ENCODE peak calls at places on chromosomes 16 and 17, in eight cellular contexts. One of them, this sample, is unnamed.

GRCh38 chr17:49993423-49994037 is 1.5 kb downstream of the DLX3 start:
- DNase-seq in A549: no peak
- DNase-seq in adrenal gland: no peak
- DNase-seq in Peyer's patch: peak; percentile 57
- DNase-seq in spleen: no peak
- DNase-seq in breast epithelium: no peak
- DNase-seq in body of pancreas: peak; percentile 28
- DNase-seq in IMR-90: no peak
- DNase-seq in this sample: no peak

GRCh38 chr17:73974536-73974935 is 228.9 kb upstream of the RPL38 start:
- DNase-seq in A549: no peak
- DNase-seq in adrenal gland: no peak
- DNase-seq in Peyer's patch: no peak
- DNase-seq in spleen: no peak
- DNase-seq in breast epithelium: no peak
- DNase-seq in body of pancreas: no peak
- DNase-seq in IMR-90: no peak
- DNase-seq in this sample: no peak

GRCh38 chr17:68591583-68591982 is 9.6 kb downstream of the FAM20A start:
- DNase-seq in A549: no peak
- DNase-seq in adrenal gland: no peak
- DNase-seq in Peyer's patch: no peak
- DNase-seq in spleen: no peak
- DNase-seq in breast epithelium: no peak
- DNase-seq in body of pancreas: peak; percentile 35
- DNase-seq in IMR-90: no peak
- DNase-seq in this sample: peak; percentile 63

GRCh38 chr17:45813051-45813731 is 29.1 kb downstream of the CRHR1 start:
- DNase-seq in A549: no peak
- DNase-seq in adrenal gland: no peak
- DNase-seq in Peyer's patch: no peak
- DNase-seq in spleen: no peak
- DNase-seq in breast epithelium: no peak
- DNase-seq in body of pancreas: no peak
- DNase-seq in IMR-90: no peak
- DNase-seq in this sample: no peak

GRCh38 chr17:29588561-29589411 is 662 bp downstream of the GIT1 start:
- DNase-seq in A549: peak; percentile 52
- DNase-seq in adrenal gland: no peak
- DNase-seq in Peyer's patch: peak; percentile 69
- DNase-seq in spleen: peak; percentile 90
- DNase-seq in breast epithelium: no peak
- DNase-seq in body of pancreas: peak; percentile 38
- DNase-seq in IMR-90: peak; percentile 29
- DNase-seq in this sample: peak; percentile 35

GRCh38 chr17:79852748-79853147 is 13.5 kb upstream of the CBX4 start:
- DNase-seq in A549: peak; percentile 63
- DNase-seq in adrenal gland: no peak
- DNase-seq in Peyer's patch: no peak
- DNase-seq in spleen: no peak
- DNase-seq in breast epithelium: no peak
- DNase-seq in body of pancreas: no peak
- DNase-seq in IMR-90: peak; percentile 52
- DNase-seq in this sample: no peak

GRCh38 chr17:6080711-6081430 is 10.7 kb downstream of the WSCD1 start:
- DNase-seq in A549: no peak
- DNase-seq in adrenal gland: no peak
- DNase-seq in Peyer's patch: no peak
- DNase-seq in spleen: no peak
- DNase-seq in breast epithelium: no peak
- DNase-seq in body of pancreas: no peak
- DNase-seq in IMR-90: no peak
- DNase-seq in this sample: no peak

GRCh38 chr17:80455328-80455710 is 21.1 kb downstream of the NPTX1 start:
- DNase-seq in A549: no peak
- DNase-seq in adrenal gland: peak; percentile 81
- DNase-seq in Peyer's patch: no peak
- DNase-seq in spleen: no peak
- DNase-seq in breast epithelium: no peak
- DNase-seq in body of pancreas: no peak
- DNase-seq in IMR-90: peak; percentile 46
- DNase-seq in this sample: peak; percentile 76

GRCh38 chr17:45948498-45948880 is 50.6 kb upstream of the STH start:
- DNase-seq in A549: no peak
- DNase-seq in adrenal gland: no peak
- DNase-seq in Peyer's patch: no peak
- DNase-seq in spleen: no peak
- DNase-seq in breast epithelium: no peak
- DNase-seq in body of pancreas: no peak
- DNase-seq in IMR-90: no peak
- DNase-seq in this sample: no peak

GRCh38 chr17:66018786-66019185 is 173.1 kb downstream of the CEP112 start:
- DNase-seq in A549: no peak
- DNase-seq in adrenal gland: no peak
- DNase-seq in Peyer's patch: no peak
- DNase-seq in spleen: no peak
- DNase-seq in breast epithelium: no peak
- DNase-seq in body of pancreas: no peak
- DNase-seq in IMR-90: no peak
- DNase-seq in this sample: no peak

GRCh38 chr17:44606658-44607057 is 49.4 kb downstream of the FZD2 start:
- DNase-seq in A549: no peak
- DNase-seq in adrenal gland: no peak
- DNase-seq in Peyer's patch: no peak
- DNase-seq in spleen: no peak
- DNase-seq in breast epithelium: no peak
- DNase-seq in body of pancreas: no peak
- DNase-seq in IMR-90: no peak
- DNase-seq in this sample: no peak

GRCh38 chr16:2874032-2874431 is 9.0 kb upstream of the FLYWCH2 start:
- DNase-seq in A549: no peak
- DNase-seq in adrenal gland: no peak
- DNase-seq in Peyer's patch: no peak
- DNase-seq in spleen: no peak
- DNase-seq in breast epithelium: no peak
- DNase-seq in body of pancreas: no peak
- DNase-seq in IMR-90: no peak
- DNase-seq in this sample: no peak

GRCh38 chr16:779561-779960 is 8.6 kb downstream of the RPUSD1 start:
- DNase-seq in A549: no peak
- DNase-seq in adrenal gland: no peak
- DNase-seq in Peyer's patch: no peak
- DNase-seq in spleen: no peak
- DNase-seq in breast epithelium: no peak
- DNase-seq in body of pancreas: no peak
- DNase-seq in IMR-90: no peak
- DNase-seq in this sample: no peak

GRCh38 chr17:80877095-80877828 is 114.4 kb upstream of the CHMP6 start:
- DNase-seq in A549: no peak
- DNase-seq in adrenal gland: no peak
- DNase-seq in Peyer's patch: peak; percentile 56
- DNase-seq in spleen: peak; percentile 73
- DNase-seq in breast epithelium: no peak
- DNase-seq in body of pancreas: no peak
- DNase-seq in IMR-90: no peak
- DNase-seq in this sample: no peak

GRCh38 chr17:40551874-40552768 is 13.2 kb downstream of the CCR7 start:
- DNase-seq in A549: peak; percentile 99
- DNase-seq in adrenal gland: peak; percentile 35
- DNase-seq in Peyer's patch: peak; percentile 51
- DNase-seq in spleen: peak; percentile 68
- DNase-seq in breast epithelium: peak; percentile 57
- DNase-seq in body of pancreas: peak; percentile 13
- DNase-seq in IMR-90: peak; percentile 99
- DNase-seq in this sample: no peak

GRCh38 chr16:9258423-9259051 is 167.1 kb downstream of the HAPSTR1 start:
- DNase-seq in A549: peak; percentile 52
- DNase-seq in adrenal gland: no peak
- DNase-seq in Peyer's patch: peak; percentile 51
- DNase-seq in spleen: no peak
- DNase-seq in breast epithelium: no peak
- DNase-seq in body of pancreas: peak; percentile 66
- DNase-seq in IMR-90: peak; percentile 1
- DNase-seq in this sample: peak; percentile 35

GRCh38 chr17:37177234-37177633 is 198.6 kb upstream of the C17orf78 start:
- DNase-seq in A549: no peak
- DNase-seq in adrenal gland: no peak
- DNase-seq in Peyer's patch: no peak
- DNase-seq in spleen: no peak
- DNase-seq in breast epithelium: no peak
- DNase-seq in body of pancreas: no peak
- DNase-seq in IMR-90: no peak
- DNase-seq in this sample: no peak

GRCh38 chr16:154223-155030 is 2.0 kb downstream of the HBZ start:
- DNase-seq in A549: no peak
- DNase-seq in adrenal gland: no peak
- DNase-seq in Peyer's patch: no peak
- DNase-seq in spleen: no peak
- DNase-seq in breast epithelium: peak; percentile 39
- DNase-seq in body of pancreas: no peak
- DNase-seq in IMR-90: peak; percentile 25
- DNase-seq in this sample: no peak

GRCh38 chr16:84874553-84874952 is 54.8 kb downstream of the CRISPLD2 start:
- DNase-seq in A549: no peak
- DNase-seq in adrenal gland: no peak
- DNase-seq in Peyer's patch: no peak
- DNase-seq in spleen: no peak
- DNase-seq in breast epithelium: no peak
- DNase-seq in body of pancreas: no peak
- DNase-seq in IMR-90: peak; percentile 53
- DNase-seq in this sample: no peak

GRCh38 chr17:4953461-4953961 is 2.6 kb downstream of the ENO3 start:
- DNase-seq in A549: no peak
- DNase-seq in adrenal gland: no peak
- DNase-seq in Peyer's patch: no peak
- DNase-seq in spleen: no peak
- DNase-seq in breast epithelium: no peak
- DNase-seq in body of pancreas: no peak
- DNase-seq in IMR-90: peak; percentile 76
- DNase-seq in this sample: peak; percentile 83

GRCh38 chr16:57446530-57447141 is 549 bp downstream of the CIAPIN1 start:
- DNase-seq in A549: peak; percentile 29
- DNase-seq in adrenal gland: peak; percentile 62
- DNase-seq in Peyer's patch: peak; percentile 54
- DNase-seq in spleen: no peak
- DNase-seq in breast epithelium: no peak
- DNase-seq in body of pancreas: peak; percentile 42
- DNase-seq in IMR-90: peak; percentile 4
- DNase-seq in this sample: peak; percentile 33
- TF ChIP-seq POLR2A in A549: no peak
- TF ChIP-seq POLR2A in adrenal gland: no peak
- TF ChIP-seq POLR2A in Peyer's patch: no peak
- TF ChIP-seq POLR2A in spleen: no peak
- TF ChIP-seq POLR2A in breast epithelium: no peak
- TF ChIP-seq POLR2A in body of pancreas: no peak
- TF ChIP-seq POLR2A in IMR-90: no peak
- TF ChIP-seq POLR2A in this sample: no peak

GRCh38 chr17:56424005-56424404 is 169.5 kb upstream of the NOG start:
- DNase-seq in A549: no peak
- DNase-seq in adrenal gland: no peak
- DNase-seq in Peyer's patch: no peak
- DNase-seq in spleen: no peak
- DNase-seq in breast epithelium: no peak
- DNase-seq in body of pancreas: no peak
- DNase-seq in IMR-90: no peak
- DNase-seq in this sample: no peak
- TF ChIP-seq POLR2A in A549: no peak
- TF ChIP-seq POLR2A in adrenal gland: no peak
- TF ChIP-seq POLR2A in Peyer's patch: no peak
- TF ChIP-seq POLR2A in spleen: no peak
- TF ChIP-seq POLR2A in breast epithelium: no peak
- TF ChIP-seq POLR2A in body of pancreas: no peak
- TF ChIP-seq POLR2A in IMR-90: no peak
- TF ChIP-seq POLR2A in this sample: no peak

DNA sequence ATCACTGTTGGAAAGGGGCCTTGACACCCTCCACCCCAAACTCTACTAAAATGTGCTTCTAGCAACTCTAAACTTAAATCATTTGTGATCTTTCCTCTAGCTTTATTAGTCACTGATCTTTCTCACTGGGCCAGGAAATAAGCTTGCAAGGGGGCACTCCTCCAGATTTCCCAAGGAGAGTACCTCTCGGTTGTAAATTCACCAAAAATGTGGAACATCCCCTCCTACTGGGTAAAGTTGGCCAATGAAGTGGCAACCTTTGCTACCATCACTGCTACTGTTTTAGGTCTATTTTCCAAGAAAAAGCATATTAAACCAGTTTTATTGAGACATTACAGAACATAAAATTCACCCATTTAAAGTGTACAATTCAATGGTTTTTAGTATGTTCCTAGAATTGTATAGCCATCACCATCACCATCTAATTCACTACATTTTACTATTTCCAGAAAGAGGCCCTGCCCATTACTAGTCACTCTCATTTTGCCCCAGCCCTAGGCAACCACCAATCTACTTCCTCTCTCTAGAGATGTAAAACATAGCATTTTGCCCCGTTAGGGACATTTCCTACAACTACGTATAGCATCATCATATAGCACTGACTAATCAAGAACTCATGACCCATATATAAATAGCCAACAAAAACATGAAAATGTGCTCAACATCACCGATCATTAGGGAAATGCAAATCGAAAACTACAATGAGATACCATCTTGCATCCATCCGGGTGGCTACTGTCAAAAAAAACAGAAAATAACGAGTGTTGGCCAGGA is 44.6 kb upstream of the ADCY9 start:
- DNase-seq in A549: no peak
- DNase-seq in adrenal gland: no peak
- DNase-seq in Peyer's patch: no peak
- DNase-seq in spleen: no peak
- DNase-seq in breast epithelium: no peak
- DNase-seq in body of pancreas: no peak
- DNase-seq in IMR-90: no peak
- DNase-seq in this sample: no peak
- TF ChIP-seq POLR2A in A549: no peak
- TF ChIP-seq POLR2A in adrenal gland: no peak
- TF ChIP-seq POLR2A in Peyer's patch: no peak
- TF ChIP-seq POLR2A in spleen: no peak
- TF ChIP-seq POLR2A in breast epithelium: no peak
- TF ChIP-seq POLR2A in body of pancreas: no peak
- TF ChIP-seq POLR2A in IMR-90: no peak
- TF ChIP-seq POLR2A in this sample: no peak

DNA sequence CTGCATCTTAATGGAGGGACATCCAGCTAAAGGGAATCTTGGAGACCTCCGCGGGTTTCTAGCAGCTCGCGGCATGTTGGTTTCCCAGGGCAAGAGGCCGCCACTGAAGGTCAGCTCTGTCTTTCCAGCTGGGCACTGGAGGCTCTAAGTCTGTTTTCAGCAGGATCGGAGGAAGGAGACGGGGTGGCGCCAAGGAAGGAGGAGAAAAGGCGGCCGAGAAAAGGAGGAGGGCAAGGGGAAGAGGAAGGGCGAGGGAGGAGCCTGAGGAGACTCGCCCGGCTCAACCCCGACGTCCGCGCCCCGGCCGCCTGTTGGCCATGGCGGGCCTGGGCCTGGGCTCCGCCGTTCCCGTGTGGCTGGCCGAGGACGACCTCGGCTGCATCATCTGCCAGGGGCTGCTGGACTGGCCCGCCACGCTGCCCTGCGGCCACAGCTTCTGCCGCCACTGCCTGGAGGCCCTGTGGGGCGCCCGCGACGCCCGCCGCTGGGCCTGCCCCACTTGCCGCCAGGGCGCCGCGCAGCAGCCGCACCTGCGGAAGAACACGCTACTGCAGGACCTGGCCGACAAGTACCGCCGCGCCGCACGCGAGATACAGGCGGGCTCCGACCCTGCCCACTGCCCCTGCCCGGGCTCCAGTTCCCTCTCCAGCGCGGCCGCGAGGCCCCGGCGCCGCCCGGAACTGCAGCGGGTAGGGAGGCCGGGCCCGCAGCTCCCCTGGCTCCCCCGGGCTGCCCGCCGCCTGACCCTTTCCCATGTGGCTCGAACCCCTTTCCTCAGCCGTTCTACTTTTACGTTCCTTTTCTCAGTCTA is at the start of gene RNF135:
- DNase-seq in A549: peak; percentile 95
- DNase-seq in adrenal gland: peak; percentile 87
- DNase-seq in Peyer's patch: peak; percentile 90
- DNase-seq in spleen: peak; percentile 95
- DNase-seq in breast epithelium: peak; percentile 77
- DNase-seq in body of pancreas: peak; percentile 80
- DNase-seq in IMR-90: peak; percentile 82
- DNase-seq in this sample: peak; percentile 82
- TF ChIP-seq POLR2A in A549: peak; percentile 99
- TF ChIP-seq POLR2A in adrenal gland: peak; percentile 61
- TF ChIP-seq POLR2A in Peyer's patch: peak; percentile 85
- TF ChIP-seq POLR2A in spleen: no peak
- TF ChIP-seq POLR2A in breast epithelium: peak; percentile 69
- TF ChIP-seq POLR2A in body of pancreas: peak; percentile 82
- TF ChIP-seq POLR2A in IMR-90: peak; percentile 77
- TF ChIP-seq POLR2A in this sample: peak; percentile 96